ENCODE peak calls at places on chromosomes 6 and 20, in five cellular contexts. V is mammary epithelial cell, W is neural progenitor cell, O is fibroblast of lung, I is GM12878. T is an unnamed sample. For H3K36me3, the result is how much of the 10 kb centered on the place peaks cover.

GRCh38 chr20:4813076-4813838 is 91.5 kb downstream of the PRND start:
- DNase-seq in V (no peak), W (no peak), O (no peak), I (peak), T (no peak)

GRCh38 chr20:62482136-62482833 is 6.5 kb upstream of the GATA5 start:
- DNase-seq in V (no peak), W (peak), O (no peak), I (no peak), T (no peak)

GRCh38 chr6:106538145-106538544 is 91.2 kb downstream of the RTN4IP1 start:
- DNase-seq in V (no peak), W (no peak), O (no peak), I (no peak), T (no peak)

GRCh38 chr20:63968136-63968927 is 1.4 kb downstream of the ZNF512B start:
- DNase-seq in V (no peak), W (no peak), O (no peak), I (no peak), T (no peak)

GRCh38 chr6:150030611-150031010 is 5.3 kb upstream of the RAET1L start:
- DNase-seq in V (no peak), W (no peak), O (no peak), I (no peak), T (no peak)

GRCh38 chr6:133890941-133891813 is 2.3 kb downstream of the TCF21 start:
- DNase-seq in V (no peak), W (peak), O (peak), I (no peak), T (no peak)

GRCh38 chr20:10490706-10491105 is 55.6 kb downstream of the SLX4IP start:
- DNase-seq in V (no peak), W (peak), O (peak), I (no peak), T (peak)

GRCh38 chr6:33632603-33633039 is 11.5 kb downstream of the ITPR3 start:
- DNase-seq in V (peak), W (peak), O (no peak), I (no peak), T (peak)

GRCh38 chr6:6811151-6812002 is 222.9 kb downstream of the LY86 start:
- DNase-seq in V (peak), W (peak), O (peak), I (no peak), T (no peak)

GRCh38 chr6:44152533-44152932 is 6.1 kb upstream of the CAPN11 start:
- DNase-seq in V (no peak), W (no peak), O (no peak), I (no peak), T (no peak)

GRCh38 chr6:29892696-29893095 is 49.6 kb upstream of the HLA-A start:
- DNase-seq in V (no peak), W (no peak), O (no peak), I (no peak), T (no peak)

GRCh38 chr6:131038612-131039344 is 24.3 kb downstream of the EPB41L2 start:
- DNase-seq in V (no peak), W (no peak), O (peak), I (no peak), T (no peak)

GRCh38 chr6:97524846-97525245 is 241.8 kb upstream of the MMS22L start:
- DNase-seq in V (peak), W (peak), O (no peak), I (no peak), T (no peak)

GRCh38 chr6:36577298-36577697 is 16.9 kb upstream of the SRSF3 start:
- DNase-seq in V (peak), W (no peak), O (peak), I (no peak), T (no peak)

GRCh38 chr6:53986721-53987526 is 124.3 kb upstream of the MLIP start:
- DNase-seq in V (peak), W (peak), O (peak), I (no peak), T (no peak)

GRCh38 chr6:40723967-40724366 is 136.8 kb upstream of the LRFN2 start:
- DNase-seq in V (peak), W (no peak), O (no peak), I (no peak), T (no peak)

GRCh38 chr6:35016417-35017221 is 124.5 kb downstream of the TCP11 start:
- DNase-seq in V (no peak), W (no peak), O (peak), I (no peak), T (no peak)

GRCh38 chr6:16132909-16133308 is 4.0 kb downstream of the MYLIP start:
- DNase-seq in V (no peak), W (no peak), O (no peak), I (no peak), T (no peak)

GRCh38 chr20:53769041-53769440 is 175.4 kb upstream of the ZNF217 start:
- DNase-seq in V (no peak), W (no peak), O (peak), I (no peak), T (no peak)

GRCh38 chr20:20237093-20237959 is 130.6 kb upstream of the INSM1 start:
- DNase-seq in V (peak), W (peak), O (peak), I (no peak), T (peak)

GRCh38 chr6:16576391-16577368 is 184.6 kb downstream of the ATXN1 start:
- DNase-seq in V (no peak), W (no peak), O (no peak), I (peak), T (no peak)

GRCh38 chr6:41757268-41757667 is 10.1 kb upstream of the PGC start:
- DNase-seq in V (no peak), W (no peak), O (no peak), I (no peak), T (no peak)

GRCh38 chr6:20331042-20331441 is 70.6 kb upstream of the E2F3 start:
- DNase-seq in V (no peak), W (no peak), O (no peak), I (no peak), T (no peak)

GRCh38 chr20:33647603-33648395 is 14.3 kb upstream of the C20orf144 start:
- DNase-seq in V (peak), W (no peak), O (peak), I (peak), T (no peak)

GRCh38 chr6:79446006-79446405 is 91.2 kb downstream of the LCA5 start:
- DNase-seq in V (no peak), W (no peak), O (no peak), I (no peak), T (no peak)

GRCh38 chr20:41480054-41480770 is 113.6 kb upstream of the EMILIN3 start:
- DNase-seq in V (no peak), W (no peak), O (no peak), I (no peak), T (peak)

GRCh38 chr20:5827098-5827853 is 77.1 kb downstream of the SHLD1 start:
- DNase-seq in V (no peak), W (no peak), O (no peak), I (no peak), T (no peak)

GRCh38 chr6:170024940-170025339 is 265.9 kb downstream of the DLL1 start:
- DNase-seq in V (peak), W (no peak), O (peak), I (no peak), T (no peak)

GRCh38 chr6:11494786-11495564 is 42.6 kb upstream of the TMEM170B start:
- DNase-seq in V (peak), W (no peak), O (no peak), I (no peak), T (no peak)

GRCh38 chr20:59678951-59679350 is 74.6 kb downstream of the PHACTR3 start:
- DNase-seq in V (no peak), W (no peak), O (no peak), I (no peak), T (no peak)
- H3K36me3 ChIP-seq in V (under half), W (under half), O (under half), I (under half), T (under half)

GRCh38 chr20:58891686-58892125 is 39.2 kb downstream of the GNAS start:
- DNase-seq in V (peak), W (peak), O (peak), I (no peak), T (no peak)

GRCh38 chr20:58889334-58890072 is 37.0 kb downstream of the GNAS start:
- DNase-seq in V (no peak), W (peak), O (peak), I (no peak), T (no peak)

GRCh38 chr20:58891076-58891685 is 38.7 kb downstream of the GNAS start:
- DNase-seq in V (peak), W (peak), O (peak), I (no peak), T (no peak)

GRCh38 chr20:58890073-58890453 is 37.5 kb downstream of the GNAS start:
- DNase-seq in V (peak), W (no peak), O (no peak), I (no peak), T (peak)

DNA sequence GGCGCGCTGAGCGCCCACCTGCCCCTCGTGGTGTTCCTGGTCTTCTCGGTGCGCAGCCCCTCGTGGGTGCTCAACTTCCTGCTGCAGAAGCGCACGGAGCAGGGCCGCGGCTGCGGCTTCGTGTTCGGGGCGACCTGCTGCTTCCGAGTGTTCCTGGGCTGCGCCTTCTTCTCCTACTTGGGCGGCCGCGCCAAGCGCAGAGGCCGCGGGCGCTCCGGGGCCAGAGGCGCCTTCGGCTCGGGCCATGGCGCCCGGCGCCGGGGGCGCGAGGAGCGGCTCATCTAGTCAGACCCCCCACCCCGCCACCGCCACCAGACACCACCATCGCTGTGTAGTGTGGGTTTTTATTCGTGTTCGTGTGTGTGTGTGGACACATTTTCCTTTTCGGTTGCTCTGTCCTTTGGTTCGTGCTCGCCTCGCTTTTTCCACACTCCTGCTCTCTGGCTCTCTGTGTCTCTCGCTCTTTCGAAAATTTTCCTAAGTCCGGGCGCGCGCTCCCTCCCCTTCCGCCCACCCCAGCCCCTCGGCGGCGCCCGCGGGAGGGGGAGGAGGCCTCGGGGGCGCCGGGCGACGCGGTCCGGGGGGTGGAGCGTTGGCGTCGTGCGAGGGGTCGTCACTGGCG is 38.0 kb downstream of the GNAS start:
- DNase-seq in V (peak), W (peak), O (peak), I (no peak), T (peak)
- TF ChIP-seq EZH2 in V (no peak), W (no peak), O (no peak), I (no peak), T (no peak)

GRCh38 chr6:37705239-37706051 is 7.8 kb upstream of the MDGA1 start:
- DNase-seq in V (peak), W (peak), O (peak), I (peak), T (no peak)
- H2AFZ ChIP-seq in V (peak), W (peak), O (peak), I (peak), T (no peak)

GRCh38 chr6:160040055-160040454 is 71.2 kb downstream of the IGF2R start:
- DNase-seq in V (no peak), W (no peak), O (no peak), I (no peak), T (no peak)

GRCh38 chr6:160036331-160036695 is 67.4 kb downstream of the IGF2R start:
- DNase-seq in V (no peak), W (no peak), O (no peak), I (no peak), T (no peak)

GRCh38 chr6:160039441-160039840 is 70.6 kb downstream of the IGF2R start:
- DNase-seq in V (no peak), W (no peak), O (no peak), I (no peak), T (no peak)

GRCh38 chr6:160036790-160037206 is 67.9 kb downstream of the IGF2R start:
- DNase-seq in V (peak), W (no peak), O (peak), I (no peak), T (no peak)

GRCh38 chr6:160038479-160038878 is 69.6 kb downstream of the IGF2R start:
- DNase-seq in V (no peak), W (no peak), O (no peak), I (no peak), T (no peak)
- H3K36me3 ChIP-seq in V (under half), W (under half), O (under half), I (under half), T (half or more)

DNA sequence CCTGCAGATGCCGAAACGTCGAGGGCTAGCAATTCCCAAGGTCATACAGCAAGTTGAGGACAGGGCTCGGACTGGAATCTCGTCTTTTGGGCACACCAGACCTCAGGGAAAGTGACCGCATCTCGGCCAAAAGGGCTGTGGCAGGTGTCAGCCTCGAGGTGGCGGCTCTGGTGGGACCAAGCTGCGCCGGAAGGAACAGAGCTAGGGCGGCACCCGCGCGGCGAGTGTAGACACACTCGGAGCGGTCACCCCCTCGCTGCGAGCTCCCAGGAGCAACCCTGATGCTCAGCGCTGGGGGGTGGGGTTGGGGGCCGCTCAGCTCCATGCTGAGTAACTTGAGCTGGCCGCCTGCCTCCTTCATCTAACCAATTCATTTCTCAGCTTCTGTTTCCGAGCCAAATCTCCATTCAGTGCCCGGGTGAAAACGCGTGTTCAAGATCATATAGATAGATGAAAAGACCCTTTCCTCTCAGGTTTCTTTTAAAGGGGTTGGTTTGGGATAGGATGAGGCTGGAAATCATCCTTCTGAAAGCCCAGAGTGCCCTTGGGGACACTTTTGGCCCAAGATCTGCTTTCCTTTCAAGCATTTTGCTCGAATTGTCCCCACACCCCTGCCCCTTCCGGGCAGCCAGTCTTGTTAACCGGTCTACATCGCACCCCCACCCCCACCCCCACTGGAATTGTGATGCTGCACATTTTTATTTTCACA is 2.3 kb upstream of the TUBB2B start:
- DNase-seq in V (no peak), W (peak), O (no peak), I (no peak), T (no peak)
- TF ChIP-seq EZH2 in V (no peak), W (no peak), O (peak), I (no peak), T (no peak)

GRCh38 chr6:167815296-167815980 is 11.3 kb upstream of the AFDN start:
- DNase-seq in V (no peak), W (no peak), O (no peak), I (no peak), T (no peak)
- H2AFZ ChIP-seq in V (no peak), W (no peak), O (no peak), I (no peak), T (no peak)

GRCh38 chr6:47529734-47530133 is 52.1 kb downstream of the CD2AP start:
- DNase-seq in V (no peak), W (no peak), O (no peak), I (no peak), T (no peak)
- H3K36me3 ChIP-seq in V (under half), W (under half), O (under half), I (under half), T (under half)